ENCODE peak calls at places on chromosomes 2 and 18, in four cellular contexts. G is fibroblast of lung, R is keratinocyte, W is HCT116. S is an unnamed sample. For H3K4me1, the result is how much of the 10 kb centered on the place peaks cover.

GRCh38 chr2:190136259-190136658 is 73.7 kb upstream of the MSTN start:
- DNase-seq in G (no peak), R (no peak), W (no peak), S (no peak)

GRCh38 chr2:183919926-183920325 is 678.4 kb upstream of the ZNF804A start:
- DNase-seq in G (no peak), R (no peak), W (no peak), S (no peak)

GRCh38 chr2:156512451-156512850 is 76.3 kb downstream of the GPD2 start:
- DNase-seq in G (peak), R (no peak), W (no peak), S (no peak)

GRCh38 chr2:11757101-11757500 is 10.7 kb downstream of the LPIN1 start:
- DNase-seq in G (no peak), R (no peak), W (no peak), S (no peak)

GRCh38 chr2:204431529-204431928 is 113.7 kb upstream of the PARD3B start:
- DNase-seq in G (no peak), R (no peak), W (no peak), S (no peak)

GRCh38 chr18:48943333-48943732 is 7.4 kb downstream of the SMAD7 start:
- DNase-seq in G (no peak), R (no peak), W (no peak), S (no peak)

GRCh38 chr18:6207119-6207518 is 207.6 kb downstream of the L3MBTL4 start:
- DNase-seq in G (no peak), R (no peak), W (no peak), S (no peak)

GRCh38 chr2:168490916-168491605 is 35.0 kb downstream of the CERS6 start:
- DNase-seq in G (no peak), R (no peak), W (no peak), S (no peak)

GRCh38 chr2:72137498-72138010 is 10.1 kb downstream of the CYP26B1 start:
- DNase-seq in G (no peak), R (no peak), W (no peak), S (peak)

GRCh38 chr2:37816036-37816435 is 109.1 kb upstream of the RMDN2 start:
- DNase-seq in G (no peak), R (no peak), W (no peak), S (no peak)

GRCh38 chr2:37825586-37825985 is 99.5 kb upstream of the RMDN2 start:
- DNase-seq in G (no peak), R (no peak), W (no peak), S (no peak)

GRCh38 chr2:37816686-37817085 is 108.4 kb upstream of the RMDN2 start:
- DNase-seq in G (no peak), R (no peak), W (no peak), S (no peak)

GRCh38 chr2:37819228-37819627 is 105.9 kb upstream of the RMDN2 start:
- DNase-seq in G (peak), R (no peak), W (no peak), S (no peak)

GRCh38 chr2:37820471-37820991 is 104.6 kb upstream of the RMDN2 start:
- DNase-seq in G (no peak), R (no peak), W (no peak), S (no peak)
- H3K4me1 ChIP-seq in G (under half), R (under half), W (under half), S (under half)

GRCh38 chr18:26545737-26546136 is 2.6 kb downstream of the KCTD1 start:
- DNase-seq in G (no peak), R (no peak), W (no peak), S (no peak)

GRCh38 chr18:26546170-26546874 is 2.0 kb downstream of the KCTD1 start:
- DNase-seq in G (peak), R (no peak), W (no peak), S (peak)

GRCh38 chr18:26548144-26549102 is at the start of gene KCTD1:
- DNase-seq in G (peak), R (no peak), W (peak), S (peak)

GRCh38 chr18:26547302-26548143 is 830 bp downstream of the KCTD1 start:
- DNase-seq in G (peak), R (no peak), W (no peak), S (peak)

DNA sequence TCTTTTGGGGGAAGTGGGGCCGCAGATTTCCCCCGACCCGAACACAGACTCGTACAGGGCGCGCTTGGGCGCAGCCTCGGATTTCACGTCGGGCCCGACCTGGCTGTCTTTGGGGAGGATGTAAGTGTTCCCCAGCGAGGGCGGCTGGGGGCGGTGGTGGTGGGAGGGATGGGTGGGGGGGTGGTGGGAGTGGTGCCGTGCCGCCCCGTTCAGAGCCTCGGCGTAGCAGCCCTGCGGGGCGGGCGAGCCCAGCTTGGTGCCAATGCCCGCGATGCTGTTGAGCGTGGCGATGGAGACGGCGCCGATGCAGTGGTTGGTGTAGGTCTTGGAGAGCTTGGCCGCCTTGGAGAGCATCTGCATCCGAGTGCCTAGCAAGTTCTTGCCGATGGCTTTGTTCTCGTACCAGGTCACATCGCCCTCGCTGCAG is 1.5 kb downstream of the KCTD1 start:
- DNase-seq in G (peak), R (no peak), W (no peak), S (no peak)
- H2AFZ ChIP-seq in G (no peak), R (no peak), W (no peak), S (no peak)

DNA sequence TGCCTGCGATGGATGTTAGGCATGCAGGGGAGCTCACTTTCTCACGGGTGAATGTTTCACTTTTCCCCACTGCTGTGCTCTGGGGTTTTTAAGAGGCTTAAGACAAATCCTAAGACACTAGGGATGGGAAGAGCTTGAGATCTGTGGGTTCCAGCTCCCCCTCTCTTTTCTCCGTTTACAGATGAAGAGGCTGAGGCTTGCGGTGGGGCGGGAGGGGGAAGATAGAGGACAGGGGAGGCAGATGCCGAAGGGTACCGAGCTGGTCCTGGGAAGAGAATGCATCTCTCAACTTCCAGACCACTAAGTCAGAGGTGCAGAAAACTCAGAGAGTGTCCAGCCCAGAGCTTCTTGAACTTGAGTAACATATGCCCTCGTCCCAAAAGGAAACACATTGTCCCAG is 8.2 kb upstream of the ATOH8 start:
- DNase-seq in G (no peak), R (no peak), W (no peak), S (no peak)
- H3K4me1 ChIP-seq in G (under half), R (under half), W (under half), S (under half)

GRCh38 chr2:5175231-5175630 is 517.0 kb upstream of the SOX11 start:
- DNase-seq in G (no peak), R (no peak), W (no peak), S (no peak)

GRCh38 chr2:5172923-5173322 is 519.3 kb upstream of the SOX11 start:
- DNase-seq in G (no peak), R (no peak), W (no peak), S (no peak)

GRCh38 chr2:5176764-5177163 is 515.4 kb upstream of the SOX11 start:
- DNase-seq in G (peak), R (no peak), W (no peak), S (no peak)
- H2AFZ ChIP-seq in G (no peak), R (no peak), W (no peak), S (no peak)

S was measured in mammary epithelial cell.